ENCODE peak calls at places on chromosomes 16 and 17, in eight cellular contexts. L, I, H, W, P, E, F and S are unnamed samples.

GRCh38 chr17:68456529-68457167 is 648 bp downstream of the WIPI1 start:
- DNase-seq in L (peak), I (peak), H (peak), W (peak), P (peak), E (peak), F (peak), S (no peak)

GRCh38 chr16:64702415-64702814 is 419.4 kb downstream of the CDH11 start:
- DNase-seq in L (no peak), I (no peak), H (no peak), W (no peak), P (no peak), E (no peak), F (no peak), S (no peak)

GRCh38 chr16:85608887-85609286 is 4.2 kb upstream of the GSE1 start:
- DNase-seq in L (no peak), I (no peak), H (no peak), W (no peak), P (no peak), E (no peak), F (no peak), S (no peak)

GRCh38 chr17:35607239-35607817 is 20.2 kb downstream of the AP2B1 start:
- DNase-seq in L (no peak), I (no peak), H (no peak), W (peak), P (no peak), E (no peak), F (no peak), S (no peak)

GRCh38 chr17:21126645-21127507 is at the start of gene DHRS7B:
- DNase-seq in L (peak), I (peak), H (peak), W (peak), P (peak), E (peak), F (peak), S (peak)

GRCh38 chr17:30821751-30822723 is 2.5 kb downstream of the CRLF3 start:
- DNase-seq in L (no peak), I (no peak), H (no peak), W (no peak), P (no peak), E (no peak), F (no peak), S (no peak)

GRCh38 chr17:7304179-7304578 is 3.2 kb upstream of the EIF5A start:
- DNase-seq in L (no peak), I (no peak), H (no peak), W (no peak), P (no peak), E (no peak), F (no peak), S (no peak)

GRCh38 chr17:48213797-48214196 is 106.2 kb downstream of the SNX11 start:
- DNase-seq in L (no peak), I (no peak), H (no peak), W (no peak), P (no peak), E (no peak), F (no peak), S (no peak)

GRCh38 chr17:42120161-42121065 is 754 bp downstream of the KAT2A start:
- DNase-seq in L (no peak), I (peak), H (no peak), W (no peak), P (peak), E (no peak), F (no peak), S (no peak)

GRCh38 chr16:11669380-11670146 is 1.3 kb downstream of the SNN start:
- DNase-seq in L (no peak), I (peak), H (no peak), W (peak), P (no peak), E (peak), F (no peak), S (no peak)

GRCh38 chr17:28973414-28973813 is 22.1 kb upstream of the PHF12 start:
- DNase-seq in L (no peak), I (no peak), H (no peak), W (peak), P (no peak), E (peak), F (no peak), S (no peak)

GRCh38 chr17:31515226-31515759 is 123.8 kb downstream of the RAB11FIP4 start:
- DNase-seq in L (no peak), I (no peak), H (no peak), W (no peak), P (no peak), E (no peak), F (no peak), S (no peak)

DNA sequence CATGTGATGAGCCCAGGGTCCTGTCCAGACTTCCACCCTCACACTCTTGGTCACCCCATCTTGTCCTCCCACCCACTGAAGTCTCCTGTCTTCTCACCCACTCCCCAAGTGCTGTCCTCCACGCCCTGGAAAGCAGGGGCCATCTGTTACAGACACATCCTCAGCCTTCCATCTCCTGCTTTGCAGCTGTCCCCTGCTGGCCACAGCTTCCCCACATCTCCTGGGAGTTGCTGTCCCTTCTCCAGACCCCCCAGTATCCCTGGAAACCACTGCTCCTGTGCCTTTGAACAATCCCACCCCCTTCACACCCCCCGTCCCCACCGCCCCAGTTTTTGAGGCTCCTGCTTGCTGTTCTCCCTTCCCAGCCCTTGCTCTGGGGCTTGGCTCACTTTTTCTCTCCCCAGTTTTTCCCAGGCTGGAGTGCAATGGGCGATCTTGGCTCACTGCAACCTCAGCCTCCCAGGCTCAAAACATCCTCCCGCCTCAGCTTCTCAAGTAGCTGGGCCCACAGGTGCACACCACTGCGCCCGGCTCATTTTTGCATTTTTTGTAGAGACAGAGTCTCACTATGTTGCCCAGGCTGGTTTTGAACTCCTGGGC is 30.4 kb upstream of the ZFP90 start:
- DNase-seq in L (no peak), I (no peak), H (no peak), W (no peak), P (no peak), E (no peak), F (no peak), S (no peak)
- TF ChIP-seq CTCF in L (no peak), I (no peak), H (no peak), W (no peak), P (no peak), E (no peak), F (no peak), S (no peak)

DNA sequence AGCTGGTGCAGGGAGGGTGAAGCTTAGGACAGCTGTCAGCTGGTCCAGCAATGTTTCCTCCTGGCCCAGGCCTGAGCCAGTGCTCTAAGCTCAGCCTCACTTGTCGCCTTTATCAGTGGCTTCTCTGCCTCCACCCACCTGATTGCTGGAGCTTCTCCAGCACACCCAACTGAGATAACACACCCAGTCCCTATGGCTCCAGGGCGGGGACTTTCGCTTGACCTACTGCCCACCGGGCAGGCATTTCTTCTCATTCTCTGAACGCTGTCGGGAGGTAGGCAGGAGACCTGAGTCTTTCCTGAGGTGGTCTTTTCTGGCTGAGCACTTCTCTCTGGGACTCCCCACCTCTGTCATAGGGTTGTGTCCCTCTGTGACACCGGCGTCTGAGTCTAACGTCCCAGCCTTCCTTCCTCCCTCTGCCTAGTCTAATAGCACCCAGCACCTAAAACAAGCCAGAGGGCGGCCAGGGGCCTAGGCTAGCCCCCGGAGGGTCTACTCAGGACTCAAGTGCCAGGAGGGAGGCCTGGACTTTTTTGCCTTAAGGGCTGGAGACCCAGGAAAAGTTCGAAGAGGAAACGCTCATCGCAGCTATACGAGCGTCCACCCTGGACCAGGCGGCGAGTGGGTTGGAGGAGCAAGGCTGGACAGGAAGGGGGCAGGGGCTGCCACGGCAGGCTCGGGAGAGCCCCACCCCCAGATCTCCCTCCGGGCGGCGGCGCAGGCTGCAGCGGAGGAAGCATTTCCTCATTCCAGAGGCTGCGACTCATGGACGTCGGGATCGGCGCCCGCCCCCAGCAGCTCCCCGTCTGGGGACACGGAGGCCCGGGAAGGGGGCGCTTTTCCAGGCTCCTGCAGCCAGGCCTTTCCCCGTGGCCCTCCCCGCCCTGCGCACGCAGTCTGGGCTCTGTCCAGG is 756 bp downstream of the TAX1BP3 start:
- DNase-seq in L (peak), I (peak), H (peak), W (peak), P (peak), E (peak), F (peak), S (no peak)
- TF ChIP-seq CTCF in L (no peak), I (peak), H (no peak), W (no peak), P (no peak), E (peak), F (peak), S (peak)

GRCh38 chr16:66668777-66669444 is 27.6 kb downstream of the CMTM4 start:
- DNase-seq in L (no peak), I (peak), H (no peak), W (peak), P (no peak), E (no peak), F (peak), S (no peak)
- TF ChIP-seq CTCF in L (no peak), I (no peak), H (no peak), W (no peak), P (no peak), E (no peak), F (no peak), S (no peak)

GRCh38 chr16:25707553-25707952 is 15.8 kb downstream of the HS3ST4 start:
- DNase-seq in L (no peak), I (no peak), H (no peak), W (no peak), P (no peak), E (no peak), F (no peak), S (no peak)

GRCh38 chr16:25713785-25714570 is 22.2 kb downstream of the HS3ST4 start:
- DNase-seq in L (no peak), I (no peak), H (no peak), W (no peak), P (no peak), E (no peak), F (no peak), S (no peak)

GRCh38 chr16:25709182-25709581 is 17.4 kb downstream of the HS3ST4 start:
- DNase-seq in L (no peak), I (no peak), H (no peak), W (no peak), P (no peak), E (no peak), F (no peak), S (no peak)

GRCh38 chr16:25707982-25708583 is 16.3 kb downstream of the HS3ST4 start:
- DNase-seq in L (no peak), I (no peak), H (no peak), W (no peak), P (no peak), E (no peak), F (no peak), S (no peak)
- TF ChIP-seq CTCF in L (no peak), I (peak), H (peak), W (peak), P (peak), E (no peak), F (peak), S (peak)

GRCh38 chr17:57549996-57550395 is 195.1 kb downstream of the CCDC182 start:
- DNase-seq in L (no peak), I (no peak), H (no peak), W (no peak), P (no peak), E (no peak), F (no peak), S (no peak)
- TF ChIP-seq CTCF in L (no peak), I (no peak), H (no peak), W (no peak), P (no peak), E (no peak), F (no peak), S (no peak)

DNA sequence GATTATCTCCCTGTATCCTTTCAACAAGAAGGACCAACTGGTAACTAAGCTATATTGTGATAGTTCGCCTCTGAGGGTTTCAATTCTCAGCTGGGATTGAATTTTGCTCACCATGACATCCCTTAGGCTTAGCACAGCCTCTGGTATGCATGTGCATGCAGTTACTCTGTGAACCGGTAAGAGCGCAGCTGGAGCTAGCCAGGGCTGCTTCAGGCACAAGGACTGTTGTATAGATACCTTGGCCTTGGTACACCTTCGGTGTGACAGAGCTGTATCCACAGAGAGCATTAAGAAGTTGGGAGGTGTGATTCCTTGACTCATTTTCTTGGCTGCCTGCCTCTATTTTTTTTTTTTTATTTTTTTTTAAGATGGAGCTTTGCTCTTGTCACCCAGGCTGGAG is 2.3 kb upstream of the NUTF2 start:
- DNase-seq in L (no peak), I (peak), H (no peak), W (peak), P (peak), E (no peak), F (no peak), S (no peak)
- TF ChIP-seq CTCF in L (no peak), I (peak), H (no peak), W (no peak), P (no peak), E (no peak), F (peak), S (no peak)

GRCh38 chr17:45733781-45734180 is 50.3 kb upstream of the CRHR1 start:
- DNase-seq in L (no peak), I (no peak), H (no peak), W (no peak), P (no peak), E (no peak), F (no peak), S (no peak)

GRCh38 chr17:45731459-45731858 is 52.7 kb upstream of the CRHR1 start:
- DNase-seq in L (no peak), I (no peak), H (no peak), W (no peak), P (no peak), E (no peak), F (no peak), S (no peak)

GRCh38 chr17:45730192-45730591 is 53.9 kb upstream of the CRHR1 start:
- DNase-seq in L (no peak), I (no peak), H (no peak), W (no peak), P (no peak), E (no peak), F (no peak), S (no peak)

GRCh38 chr17:45732926-45733505 is 51.1 kb upstream of the CRHR1 start:
- DNase-seq in L (peak), I (no peak), H (no peak), W (no peak), P (no peak), E (peak), F (no peak), S (no peak)

GRCh38 chr17:45729284-45729907 is 54.7 kb upstream of the CRHR1 start:
- DNase-seq in L (no peak), I (no peak), H (no peak), W (no peak), P (no peak), E (no peak), F (no peak), S (no peak)
- TF ChIP-seq CTCF in L (no peak), I (no peak), H (no peak), W (no peak), P (no peak), E (no peak), F (no peak), S (no peak)

GRCh38 chr16:181668-182021 is 1.4 kb downstream of the HBQ1 start:
- DNase-seq in L (no peak), I (no peak), H (no peak), W (no peak), P (no peak), E (no peak), F (no peak), S (no peak)
- TF ChIP-seq CTCF in L (peak), I (no peak), H (no peak), W (no peak), P (peak), E (no peak), F (no peak), S (no peak)

GRCh38 chr16:75251280-75252048 is at the start of gene BCAR1:
- DNase-seq in L (peak), I (peak), H (peak), W (peak), P (peak), E (peak), F (peak), S (no peak)
- TF ChIP-seq CTCF in L (no peak), I (no peak), H (no peak), W (no peak), P (no peak), E (no peak), F (no peak), S (no peak)